ENCODE peak calls at places on chromosomes 4 and X, in seven cellular contexts. X, M, P, V, Z, N and W are unnamed samples.

GRCh38 chrX:11437642-11438379 is 144.6 kb downstream of the AMELX start:
- DNase-seq in X (peak), V (no peak), P (no peak), Z (peak), N (no peak), M (no peak), W (peak)

GRCh38 chr4:115720611-115721010 is 607.2 kb upstream of the NDST4 start:
- DNase-seq in X (no peak), N (no peak), M (no peak), V (no peak), Z (no peak), P (no peak), W (no peak)

GRCh38 chr4:114041117-114041475 is 61.6 kb upstream of the ARSJ start:
- DNase-seq in P (no peak), Z (no peak), V (no peak), X (peak), N (no peak), M (no peak), W (no peak)

GRCh38 chr4:8067274-8067936 is 91.2 kb downstream of the ABLIM2 start:
- DNase-seq in P (no peak), V (no peak), Z (no peak), M (no peak), N (no peak), X (no peak), W (no peak)

GRCh38 chr4:70511365-70511764 is 7.0 kb upstream of the AMTN start:
- DNase-seq in M (no peak), P (no peak), N (no peak), X (no peak), V (no peak), Z (no peak), W (no peak)

GRCh38 chr4:173040200-173040599 is 128.4 kb upstream of the GALNT7 start:
- DNase-seq in V (no peak), Z (no peak), N (no peak), M (no peak), X (no peak), P (no peak), W (no peak)

GRCh38 chr4:73856518-73856917 is 3.4 kb downstream of the PF4V1 start:
- DNase-seq in V (no peak), P (no peak), X (peak), Z (no peak), N (no peak), M (no peak), W (no peak)

GRCh38 chrX:30039768-30040167 is 175.6 kb upstream of the MAGEB2 start:
- DNase-seq in N (no peak), V (no peak), Z (peak), X (peak), M (no peak), P (no peak), W (no peak)

GRCh38 chrX:67524428-67524827 is 19.4 kb upstream of the AR start:
- DNase-seq in X (no peak), M (no peak), Z (no peak), N (no peak), P (no peak), V (no peak), W (no peak)

GRCh38 chrX:130055103-130055502 is 55.2 kb downstream of the ELF4 start:
- DNase-seq in P (no peak), V (peak), N (no peak), M (no peak), Z (peak), X (peak), W (no peak)